ENCODE peak calls at places on chromosome 16, in ten cellular contexts. One of them, this sample, is unnamed.

GRCh38 chr16:1810106-1810505 is 16.5 kb downstream of the HAGH start:
- DNase-seq in left ventricle myocardium inferior: no peak
- DNase-seq in pancreas: no peak
- DNase-seq in esophagus muscularis mucosa: no peak
- DNase-seq in cardiac muscle cell: no peak
- DNase-seq in tibial nerve: no peak
- DNase-seq in OCI-LY7: no peak
- DNase-seq in SK-N-SH: no peak
- DNase-seq in astrocyte of the spinal cord: no peak
- DNase-seq in fibroblast of the aortic adventitia: no peak
- DNase-seq in this sample: no peak

GRCh38 chr16:81846105-81846504 is 67.0 kb downstream of the PLCG2 start:
- DNase-seq in left ventricle myocardium inferior: no peak
- DNase-seq in cardiac muscle cell: no peak
- DNase-seq in pancreas: no peak
- DNase-seq in fibroblast of the aortic adventitia: no peak
- DNase-seq in astrocyte of the spinal cord: no peak
- DNase-seq in OCI-LY7: no peak
- DNase-seq in SK-N-SH: no peak
- DNase-seq in tibial nerve: no peak
- DNase-seq in esophagus muscularis mucosa: no peak
- DNase-seq in this sample: no peak

GRCh38 chr16:51164167-51164566 is 13.1 kb upstream of the SALL1 start:
- DNase-seq in left ventricle myocardium inferior: no peak
- DNase-seq in tibial nerve: no peak
- DNase-seq in astrocyte of the spinal cord: peak
- DNase-seq in esophagus muscularis mucosa: no peak
- DNase-seq in fibroblast of the aortic adventitia: no peak
- DNase-seq in OCI-LY7: no peak
- DNase-seq in pancreas: no peak
- DNase-seq in SK-N-SH: no peak
- DNase-seq in cardiac muscle cell: no peak
- DNase-seq in this sample: peak

GRCh38 chr16:31713945-31714898 is 159.4 kb upstream of the ZNF267 start:
- DNase-seq in left ventricle myocardium inferior: no peak
- DNase-seq in fibroblast of the aortic adventitia: no peak
- DNase-seq in pancreas: no peak
- DNase-seq in SK-N-SH: peak
- DNase-seq in OCI-LY7: no peak
- DNase-seq in astrocyte of the spinal cord: no peak
- DNase-seq in tibial nerve: no peak
- DNase-seq in cardiac muscle cell: peak
- DNase-seq in esophagus muscularis mucosa: no peak
- DNase-seq in this sample: no peak

GRCh38 chr16:8966781-8967436 is 3.2 kb upstream of the USP7 start:
- DNase-seq in tibial nerve: no peak
- DNase-seq in SK-N-SH: no peak
- DNase-seq in left ventricle myocardium inferior: no peak
- DNase-seq in cardiac muscle cell: no peak
- DNase-seq in astrocyte of the spinal cord: no peak
- DNase-seq in esophagus muscularis mucosa: no peak
- DNase-seq in pancreas: no peak
- DNase-seq in fibroblast of the aortic adventitia: no peak
- DNase-seq in OCI-LY7: no peak
- DNase-seq in this sample: no peak

GRCh38 chr16:85438981-85439639 is 174.0 kb upstream of the GSE1 start:
- DNase-seq in astrocyte of the spinal cord: no peak
- DNase-seq in pancreas: no peak
- DNase-seq in cardiac muscle cell: no peak
- DNase-seq in left ventricle myocardium inferior: no peak
- DNase-seq in SK-N-SH: no peak
- DNase-seq in tibial nerve: no peak
- DNase-seq in OCI-LY7: no peak
- DNase-seq in fibroblast of the aortic adventitia: no peak
- DNase-seq in esophagus muscularis mucosa: no peak
- DNase-seq in this sample: no peak

GRCh38 chr16:7990864-7991263 is 599.4 kb downstream of the TMEM114 start:
- DNase-seq in tibial nerve: no peak
- DNase-seq in pancreas: no peak
- DNase-seq in left ventricle myocardium inferior: no peak
- DNase-seq in fibroblast of the aortic adventitia: no peak
- DNase-seq in cardiac muscle cell: no peak
- DNase-seq in esophagus muscularis mucosa: peak
- DNase-seq in astrocyte of the spinal cord: no peak
- DNase-seq in OCI-LY7: no peak
- DNase-seq in SK-N-SH: no peak
- DNase-seq in this sample: no peak

GRCh38 chr16:50354629-50355456 is 13.9 kb downstream of the BRD7 start:
- DNase-seq in fibroblast of the aortic adventitia: peak
- DNase-seq in pancreas: no peak
- DNase-seq in esophagus muscularis mucosa: no peak
- DNase-seq in tibial nerve: no peak
- DNase-seq in astrocyte of the spinal cord: no peak
- DNase-seq in cardiac muscle cell: peak
- DNase-seq in SK-N-SH: peak
- DNase-seq in OCI-LY7: peak
- DNase-seq in left ventricle myocardium inferior: no peak
- DNase-seq in this sample: peak

GRCh38 chr16:16052916-16053315 is 103.5 kb downstream of the ABCC1 start:
- DNase-seq in SK-N-SH: no peak
- DNase-seq in astrocyte of the spinal cord: peak
- DNase-seq in cardiac muscle cell: no peak
- DNase-seq in tibial nerve: no peak
- DNase-seq in pancreas: no peak
- DNase-seq in left ventricle myocardium inferior: no peak
- DNase-seq in fibroblast of the aortic adventitia: no peak
- DNase-seq in OCI-LY7: no peak
- DNase-seq in esophagus muscularis mucosa: no peak
- DNase-seq in this sample: no peak

GRCh38 chr16:82891918-82892317 is 265.1 kb downstream of the CDH13 start:
- DNase-seq in cardiac muscle cell: no peak
- DNase-seq in OCI-LY7: no peak
- DNase-seq in esophagus muscularis mucosa: no peak
- DNase-seq in tibial nerve: no peak
- DNase-seq in SK-N-SH: no peak
- DNase-seq in pancreas: no peak
- DNase-seq in left ventricle myocardium inferior: no peak
- DNase-seq in fibroblast of the aortic adventitia: no peak
- DNase-seq in astrocyte of the spinal cord: no peak
- DNase-seq in this sample: no peak

GRCh38 chr16:4347765-4348509 is 3.2 kb downstream of the PAM16 start:
- DNase-seq in esophagus muscularis mucosa: no peak
- DNase-seq in pancreas: no peak
- DNase-seq in SK-N-SH: no peak
- DNase-seq in cardiac muscle cell: no peak
- DNase-seq in fibroblast of the aortic adventitia: no peak
- DNase-seq in left ventricle myocardium inferior: no peak
- DNase-seq in tibial nerve: no peak
- DNase-seq in OCI-LY7: no peak
- DNase-seq in astrocyte of the spinal cord: no peak
- DNase-seq in this sample: no peak

GRCh38 chr16:56990407-56991286 is 1.3 kb downstream of the NLRC5 start:
- DNase-seq in left ventricle myocardium inferior: no peak
- DNase-seq in astrocyte of the spinal cord: no peak
- DNase-seq in fibroblast of the aortic adventitia: no peak
- DNase-seq in OCI-LY7: no peak
- DNase-seq in SK-N-SH: no peak
- DNase-seq in cardiac muscle cell: no peak
- DNase-seq in esophagus muscularis mucosa: no peak
- DNase-seq in tibial nerve: no peak
- DNase-seq in pancreas: no peak
- DNase-seq in this sample: no peak

GRCh38 chr16:12618515-12618914 is 185.2 kb downstream of the CPPED1 start:
- DNase-seq in fibroblast of the aortic adventitia: no peak
- DNase-seq in SK-N-SH: no peak
- DNase-seq in astrocyte of the spinal cord: no peak
- DNase-seq in esophagus muscularis mucosa: peak
- DNase-seq in pancreas: no peak
- DNase-seq in left ventricle myocardium inferior: no peak
- DNase-seq in OCI-LY7: no peak
- DNase-seq in cardiac muscle cell: no peak
- DNase-seq in tibial nerve: no peak
- DNase-seq in this sample: no peak

DNA sequence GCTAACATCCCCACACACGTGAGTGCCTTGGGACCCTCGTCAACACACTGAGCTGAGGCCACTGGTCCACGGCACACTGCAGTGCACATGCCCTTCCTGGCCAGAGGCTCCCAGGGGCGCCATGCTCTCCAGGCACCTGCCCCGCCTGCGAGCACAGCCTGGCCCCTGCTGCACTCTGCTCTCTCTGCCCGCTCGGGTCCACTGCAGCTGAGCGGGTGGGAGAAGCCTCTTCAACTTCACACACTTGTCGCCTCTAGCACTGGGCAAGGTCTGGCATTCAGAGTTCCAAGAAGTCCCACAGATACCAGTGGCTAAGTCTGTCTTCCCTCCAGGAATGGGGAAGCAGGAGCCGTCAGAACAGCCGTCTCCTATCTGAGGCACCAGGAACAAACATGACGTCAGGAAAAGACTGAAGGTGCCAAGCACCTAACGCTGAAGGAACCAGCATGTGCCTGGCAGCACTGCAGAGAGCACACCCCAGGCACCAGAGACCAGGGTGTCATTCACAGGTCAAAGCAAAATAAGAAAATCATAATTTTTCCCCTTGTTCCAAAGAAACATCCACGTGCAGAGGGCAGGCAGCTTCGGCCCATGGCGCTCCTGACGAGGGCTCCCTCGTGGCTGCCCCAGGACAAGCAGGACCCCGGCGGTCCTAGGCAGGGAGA is 82.9 kb downstream of the ZNF778 start:
- DNase-seq in pancreas: peak
- DNase-seq in fibroblast of the aortic adventitia: peak
- DNase-seq in tibial nerve: no peak
- DNase-seq in OCI-LY7: no peak
- DNase-seq in esophagus muscularis mucosa: no peak
- DNase-seq in left ventricle myocardium inferior: peak
- DNase-seq in astrocyte of the spinal cord: no peak
- DNase-seq in cardiac muscle cell: peak
- DNase-seq in SK-N-SH: no peak
- DNase-seq in this sample: no peak
- TF ChIP-seq CTCF in pancreas: no peak
- TF ChIP-seq CTCF in fibroblast of the aortic adventitia: no peak
- TF ChIP-seq CTCF in tibial nerve: no peak
- TF ChIP-seq CTCF in OCI-LY7: no peak
- TF ChIP-seq CTCF in esophagus muscularis mucosa: no peak
- TF ChIP-seq CTCF in left ventricle myocardium inferior: peak
- TF ChIP-seq CTCF in astrocyte of the spinal cord: no peak
- TF ChIP-seq CTCF in cardiac muscle cell: no peak
- TF ChIP-seq CTCF in SK-N-SH: no peak
- TF ChIP-seq CTCF in this sample: no peak

GRCh38 chr16:89052824-89053724 is 40.6 kb upstream of the ACSF3 start:
- DNase-seq in pancreas: peak
- DNase-seq in astrocyte of the spinal cord: peak
- DNase-seq in cardiac muscle cell: no peak
- DNase-seq in left ventricle myocardium inferior: no peak
- DNase-seq in fibroblast of the aortic adventitia: peak
- DNase-seq in SK-N-SH: peak
- DNase-seq in tibial nerve: no peak
- DNase-seq in esophagus muscularis mucosa: no peak
- DNase-seq in OCI-LY7: no peak
- DNase-seq in this sample: no peak

GRCh38 chr16:89051521-89052166 is 42.0 kb upstream of the ACSF3 start:
- DNase-seq in fibroblast of the aortic adventitia: no peak
- DNase-seq in pancreas: peak
- DNase-seq in left ventricle myocardium inferior: no peak
- DNase-seq in astrocyte of the spinal cord: no peak
- DNase-seq in SK-N-SH: peak
- DNase-seq in OCI-LY7: no peak
- DNase-seq in cardiac muscle cell: no peak
- DNase-seq in tibial nerve: no peak
- DNase-seq in esophagus muscularis mucosa: no peak
- DNase-seq in this sample: no peak

GRCh38 chr16:89050868-89051311 is 42.8 kb upstream of the ACSF3 start:
- DNase-seq in tibial nerve: no peak
- DNase-seq in OCI-LY7: no peak
- DNase-seq in pancreas: peak
- DNase-seq in fibroblast of the aortic adventitia: no peak
- DNase-seq in cardiac muscle cell: no peak
- DNase-seq in astrocyte of the spinal cord: no peak
- DNase-seq in left ventricle myocardium inferior: no peak
- DNase-seq in esophagus muscularis mucosa: no peak
- DNase-seq in SK-N-SH: no peak
- DNase-seq in this sample: no peak

GRCh38 chr16:89053725-89054029 is 40.0 kb upstream of the ACSF3 start:
- DNase-seq in OCI-LY7: no peak
- DNase-seq in astrocyte of the spinal cord: no peak
- DNase-seq in left ventricle myocardium inferior: no peak
- DNase-seq in esophagus muscularis mucosa: no peak
- DNase-seq in cardiac muscle cell: no peak
- DNase-seq in tibial nerve: no peak
- DNase-seq in SK-N-SH: no peak
- DNase-seq in fibroblast of the aortic adventitia: no peak
- DNase-seq in pancreas: no peak
- DNase-seq in this sample: no peak

GRCh38 chr16:89052191-89052787 is 41.4 kb upstream of the ACSF3 start:
- DNase-seq in esophagus muscularis mucosa: no peak
- DNase-seq in astrocyte of the spinal cord: no peak
- DNase-seq in OCI-LY7: no peak
- DNase-seq in tibial nerve: no peak
- DNase-seq in left ventricle myocardium inferior: no peak
- DNase-seq in SK-N-SH: peak
- DNase-seq in cardiac muscle cell: no peak
- DNase-seq in pancreas: peak
- DNase-seq in fibroblast of the aortic adventitia: no peak
- DNase-seq in this sample: no peak
- H3K4me3 ChIP-seq in esophagus muscularis mucosa: peak
- H3K4me3 ChIP-seq in astrocyte of the spinal cord: peak
- H3K4me3 ChIP-seq in OCI-LY7: no peak
- H3K4me3 ChIP-seq in tibial nerve: no peak
- H3K4me3 ChIP-seq in left ventricle myocardium inferior: no peak
- H3K4me3 ChIP-seq in SK-N-SH: peak
- H3K4me3 ChIP-seq in cardiac muscle cell: no peak
- H3K4me3 ChIP-seq in pancreas: no peak
- H3K4me3 ChIP-seq in fibroblast of the aortic adventitia: no peak
- H3K4me3 ChIP-seq in this sample: no peak

DNA sequence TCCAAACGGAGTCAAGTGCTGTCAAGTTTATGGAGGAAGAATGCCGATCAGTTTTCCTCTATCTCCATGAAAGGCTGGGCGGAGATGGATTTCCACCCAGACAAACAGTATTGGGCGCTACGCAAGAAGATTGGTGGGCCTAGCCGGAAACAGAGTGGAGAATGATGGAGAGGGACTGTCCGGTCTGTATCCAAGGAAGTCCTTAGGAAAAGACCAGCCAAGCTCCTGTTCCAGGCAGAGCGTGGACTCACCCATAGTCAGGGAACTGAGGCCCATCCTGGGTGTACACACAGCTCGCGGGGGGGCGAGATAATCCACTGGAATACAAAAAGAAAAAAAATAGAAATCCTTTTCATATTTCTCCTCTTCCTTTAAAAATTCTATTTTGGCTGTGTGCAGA is 1.5 kb upstream of the ABCC12 start:
- DNase-seq in cardiac muscle cell: no peak
- DNase-seq in fibroblast of the aortic adventitia: no peak
- DNase-seq in pancreas: no peak
- DNase-seq in tibial nerve: no peak
- DNase-seq in OCI-LY7: no peak
- DNase-seq in SK-N-SH: no peak
- DNase-seq in astrocyte of the spinal cord: no peak
- DNase-seq in left ventricle myocardium inferior: no peak
- DNase-seq in esophagus muscularis mucosa: no peak
- DNase-seq in this sample: no peak
- TF ChIP-seq CTCF in cardiac muscle cell: no peak
- TF ChIP-seq CTCF in fibroblast of the aortic adventitia: peak
- TF ChIP-seq CTCF in pancreas: no peak
- TF ChIP-seq CTCF in tibial nerve: no peak
- TF ChIP-seq CTCF in OCI-LY7: no peak
- TF ChIP-seq CTCF in SK-N-SH: no peak
- TF ChIP-seq CTCF in astrocyte of the spinal cord: no peak
- TF ChIP-seq CTCF in left ventricle myocardium inferior: no peak
- TF ChIP-seq CTCF in esophagus muscularis mucosa: no peak
- TF ChIP-seq CTCF in this sample: no peak

GRCh38 chr16:87425941-87426340 is 33.8 kb downstream of the MAP1LC3B start:
- DNase-seq in left ventricle myocardium inferior: no peak
- DNase-seq in esophagus muscularis mucosa: no peak
- DNase-seq in cardiac muscle cell: no peak
- DNase-seq in astrocyte of the spinal cord: no peak
- DNase-seq in SK-N-SH: no peak
- DNase-seq in fibroblast of the aortic adventitia: no peak
- DNase-seq in tibial nerve: no peak
- DNase-seq in pancreas: no peak
- DNase-seq in OCI-LY7: no peak
- DNase-seq in this sample: no peak
- H3K4me3 ChIP-seq in left ventricle myocardium inferior: no peak
- H3K4me3 ChIP-seq in esophagus muscularis mucosa: no peak
- H3K4me3 ChIP-seq in cardiac muscle cell: no peak
- H3K4me3 ChIP-seq in astrocyte of the spinal cord: no peak
- H3K4me3 ChIP-seq in SK-N-SH: no peak
- H3K4me3 ChIP-seq in fibroblast of the aortic adventitia: no peak
- H3K4me3 ChIP-seq in tibial nerve: no peak
- H3K4me3 ChIP-seq in pancreas: no peak
- H3K4me3 ChIP-seq in OCI-LY7: no peak
- H3K4me3 ChIP-seq in this sample: no peak